ENCODE peak calls at places on chromosome 11, in ten cellular contexts. One of them, this sample, is unnamed.

GRCh38 chr11:64851831-64852337 is 7.4 kb upstream of the CDC42BPG start:
- DNase-seq in brain microvascular endothelial cell: no peak
- DNase-seq in cardiac muscle cell: no peak
- DNase-seq in upper lobe of left lung: no peak
- DNase-seq in astrocyte: no peak
- DNase-seq in suprapubic skin: no peak
- DNase-seq in AG09309: no peak
- DNase-seq in dorsolateral prefrontal cortex: no peak
- DNase-seq in spleen: no peak
- DNase-seq in IMR-90: no peak
- DNase-seq in this sample: no peak

GRCh38 chr11:581752-582151 is 5.5 kb downstream of the PHRF1 start:
- DNase-seq in brain microvascular endothelial cell: no peak
- DNase-seq in cardiac muscle cell: no peak
- DNase-seq in upper lobe of left lung: peak
- DNase-seq in astrocyte: no peak
- DNase-seq in suprapubic skin: no peak
- DNase-seq in AG09309: no peak
- DNase-seq in dorsolateral prefrontal cortex: peak
- DNase-seq in spleen: no peak
- DNase-seq in IMR-90: no peak
- DNase-seq in this sample: no peak

GRCh38 chr11:65872555-65873279 is at the start of gene EFEMP2:
- DNase-seq in brain microvascular endothelial cell: no peak
- DNase-seq in cardiac muscle cell: peak
- DNase-seq in upper lobe of left lung: peak
- DNase-seq in astrocyte: no peak
- DNase-seq in suprapubic skin: no peak
- DNase-seq in AG09309: no peak
- DNase-seq in dorsolateral prefrontal cortex: peak
- DNase-seq in spleen: peak
- DNase-seq in IMR-90: no peak
- DNase-seq in this sample: peak

GRCh38 chr11:199782-200181 is 6.9 kb downstream of the SCGB1C1 start:
- DNase-seq in brain microvascular endothelial cell: no peak
- DNase-seq in cardiac muscle cell: no peak
- DNase-seq in upper lobe of left lung: no peak
- DNase-seq in astrocyte: no peak
- DNase-seq in suprapubic skin: peak
- DNase-seq in AG09309: no peak
- DNase-seq in dorsolateral prefrontal cortex: no peak
- DNase-seq in spleen: peak
- DNase-seq in IMR-90: no peak
- DNase-seq in this sample: no peak

GRCh38 chr11:126561327-126561893 is 205.9 kb downstream of the ST3GAL4 start:
- DNase-seq in brain microvascular endothelial cell: peak
- DNase-seq in cardiac muscle cell: peak
- DNase-seq in upper lobe of left lung: no peak
- DNase-seq in astrocyte: peak
- DNase-seq in suprapubic skin: no peak
- DNase-seq in AG09309: no peak
- DNase-seq in dorsolateral prefrontal cortex: no peak
- DNase-seq in spleen: no peak
- DNase-seq in IMR-90: peak
- DNase-seq in this sample: peak

GRCh38 chr11:77879218-77879617 is 58.3 kb downstream of the AAMDC start:
- DNase-seq in brain microvascular endothelial cell: no peak
- DNase-seq in cardiac muscle cell: no peak
- DNase-seq in upper lobe of left lung: no peak
- DNase-seq in astrocyte: no peak
- DNase-seq in suprapubic skin: no peak
- DNase-seq in AG09309: no peak
- DNase-seq in dorsolateral prefrontal cortex: no peak
- DNase-seq in spleen: no peak
- DNase-seq in IMR-90: peak
- DNase-seq in this sample: peak

GRCh38 chr11:75289919-75290318 is 49.3 kb downstream of the TPBGL start:
- DNase-seq in brain microvascular endothelial cell: no peak
- DNase-seq in cardiac muscle cell: no peak
- DNase-seq in upper lobe of left lung: no peak
- DNase-seq in astrocyte: no peak
- DNase-seq in suprapubic skin: no peak
- DNase-seq in AG09309: no peak
- DNase-seq in dorsolateral prefrontal cortex: no peak
- DNase-seq in spleen: no peak
- DNase-seq in IMR-90: no peak
- DNase-seq in this sample: no peak

GRCh38 chr11:4610258-4610935 is 2.4 kb upstream of the TRIM68 start:
- DNase-seq in brain microvascular endothelial cell: no peak
- DNase-seq in cardiac muscle cell: no peak
- DNase-seq in upper lobe of left lung: no peak
- DNase-seq in astrocyte: no peak
- DNase-seq in suprapubic skin: no peak
- DNase-seq in AG09309: no peak
- DNase-seq in dorsolateral prefrontal cortex: no peak
- DNase-seq in spleen: no peak
- DNase-seq in IMR-90: peak
- DNase-seq in this sample: peak

GRCh38 chr11:111231836-111232235 is 13.7 kb upstream of the POU2AF2 start:
- DNase-seq in brain microvascular endothelial cell: no peak
- DNase-seq in cardiac muscle cell: peak
- DNase-seq in upper lobe of left lung: no peak
- DNase-seq in astrocyte: no peak
- DNase-seq in suprapubic skin: no peak
- DNase-seq in AG09309: no peak
- DNase-seq in dorsolateral prefrontal cortex: no peak
- DNase-seq in spleen: no peak
- DNase-seq in IMR-90: peak
- DNase-seq in this sample: peak

DNA sequence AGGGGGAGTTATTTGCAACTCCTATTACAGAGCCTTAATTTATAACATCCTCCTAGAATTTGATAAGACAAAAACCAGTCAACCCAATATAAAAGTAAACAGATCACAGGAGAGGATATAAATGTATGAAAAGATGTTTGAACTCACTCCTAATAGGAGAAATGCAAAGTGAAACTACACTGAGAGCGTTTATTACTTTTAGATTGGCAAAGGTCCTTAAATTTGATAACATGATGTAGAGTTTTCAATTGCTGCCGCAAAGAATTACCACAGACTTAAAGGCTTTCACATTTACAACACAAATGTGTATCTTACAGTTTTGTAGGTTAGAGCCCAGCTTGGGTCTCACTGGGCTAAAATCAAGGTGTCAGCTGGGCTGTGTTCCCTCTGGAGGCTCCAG is 9.2 kb upstream of the POU2AF2 start:
- DNase-seq in brain microvascular endothelial cell: no peak
- DNase-seq in cardiac muscle cell: no peak
- DNase-seq in upper lobe of left lung: no peak
- DNase-seq in astrocyte: no peak
- DNase-seq in suprapubic skin: no peak
- DNase-seq in AG09309: no peak
- DNase-seq in dorsolateral prefrontal cortex: no peak
- DNase-seq in spleen: no peak
- DNase-seq in IMR-90: peak
- DNase-seq in this sample: no peak
- H3K4me3 ChIP-seq in brain microvascular endothelial cell: no peak
- H3K4me3 ChIP-seq in cardiac muscle cell: no peak
- H3K4me3 ChIP-seq in upper lobe of left lung: no peak
- H3K4me3 ChIP-seq in astrocyte: no peak
- H3K4me3 ChIP-seq in suprapubic skin: no peak
- H3K4me3 ChIP-seq in AG09309: no peak
- H3K4me3 ChIP-seq in dorsolateral prefrontal cortex: no peak
- H3K4me3 ChIP-seq in spleen: no peak
- H3K4me3 ChIP-seq in IMR-90: no peak
- H3K4me3 ChIP-seq in this sample: no peak

GRCh38 chr11:95495722-95496121 is 264.7 kb upstream of the SESN3 start:
- DNase-seq in brain microvascular endothelial cell: no peak
- DNase-seq in cardiac muscle cell: no peak
- DNase-seq in upper lobe of left lung: no peak
- DNase-seq in astrocyte: no peak
- DNase-seq in suprapubic skin: no peak
- DNase-seq in AG09309: no peak
- DNase-seq in dorsolateral prefrontal cortex: no peak
- DNase-seq in spleen: no peak
- DNase-seq in IMR-90: no peak
- DNase-seq in this sample: no peak

GRCh38 chr11:95494167-95494566 is 263.2 kb upstream of the SESN3 start:
- DNase-seq in brain microvascular endothelial cell: no peak
- DNase-seq in cardiac muscle cell: no peak
- DNase-seq in upper lobe of left lung: no peak
- DNase-seq in astrocyte: no peak
- DNase-seq in suprapubic skin: no peak
- DNase-seq in AG09309: no peak
- DNase-seq in dorsolateral prefrontal cortex: no peak
- DNase-seq in spleen: no peak
- DNase-seq in IMR-90: no peak
- DNase-seq in this sample: no peak

GRCh38 chr11:95498731-95499396 is 267.9 kb upstream of the SESN3 start:
- DNase-seq in brain microvascular endothelial cell: no peak
- DNase-seq in cardiac muscle cell: no peak
- DNase-seq in upper lobe of left lung: no peak
- DNase-seq in astrocyte: no peak
- DNase-seq in suprapubic skin: no peak
- DNase-seq in AG09309: no peak
- DNase-seq in dorsolateral prefrontal cortex: no peak
- DNase-seq in spleen: no peak
- DNase-seq in IMR-90: no peak
- DNase-seq in this sample: no peak

GRCh38 chr11:95490625-95491024 is 259.6 kb upstream of the SESN3 start:
- DNase-seq in brain microvascular endothelial cell: no peak
- DNase-seq in cardiac muscle cell: no peak
- DNase-seq in upper lobe of left lung: no peak
- DNase-seq in astrocyte: no peak
- DNase-seq in suprapubic skin: no peak
- DNase-seq in AG09309: no peak
- DNase-seq in dorsolateral prefrontal cortex: no peak
- DNase-seq in spleen: no peak
- DNase-seq in IMR-90: no peak
- DNase-seq in this sample: no peak

GRCh38 chr11:95494856-95495255 is 263.9 kb upstream of the SESN3 start:
- DNase-seq in brain microvascular endothelial cell: no peak
- DNase-seq in cardiac muscle cell: no peak
- DNase-seq in upper lobe of left lung: no peak
- DNase-seq in astrocyte: no peak
- DNase-seq in suprapubic skin: no peak
- DNase-seq in AG09309: no peak
- DNase-seq in dorsolateral prefrontal cortex: no peak
- DNase-seq in spleen: no peak
- DNase-seq in IMR-90: no peak
- DNase-seq in this sample: no peak
- TF ChIP-seq CTCF in brain microvascular endothelial cell: no peak
- TF ChIP-seq CTCF in cardiac muscle cell: no peak
- TF ChIP-seq CTCF in upper lobe of left lung: no peak
- TF ChIP-seq CTCF in astrocyte: no peak
- TF ChIP-seq CTCF in suprapubic skin: no peak
- TF ChIP-seq CTCF in AG09309: no peak
- TF ChIP-seq CTCF in dorsolateral prefrontal cortex: no peak
- TF ChIP-seq CTCF in spleen: no peak
- TF ChIP-seq CTCF in IMR-90: no peak
- TF ChIP-seq CTCF in this sample: no peak

GRCh38 chr11:19711911-19712280 is 741 bp upstream of the NAV2 start:
- DNase-seq in brain microvascular endothelial cell: no peak
- DNase-seq in cardiac muscle cell: no peak
- DNase-seq in upper lobe of left lung: no peak
- DNase-seq in astrocyte: no peak
- DNase-seq in suprapubic skin: peak
- DNase-seq in AG09309: no peak
- DNase-seq in dorsolateral prefrontal cortex: no peak
- DNase-seq in spleen: no peak
- DNase-seq in IMR-90: no peak
- DNase-seq in this sample: no peak

GRCh38 chr11:19714387-19715363 is 2.0 kb downstream of the NAV2 start:
- DNase-seq in brain microvascular endothelial cell: peak
- DNase-seq in cardiac muscle cell: peak
- DNase-seq in upper lobe of left lung: peak
- DNase-seq in astrocyte: peak
- DNase-seq in suprapubic skin: peak
- DNase-seq in AG09309: no peak
- DNase-seq in dorsolateral prefrontal cortex: no peak
- DNase-seq in spleen: no peak
- DNase-seq in IMR-90: peak
- DNase-seq in this sample: peak

GRCh38 chr11:19712281-19713220 is at the start of gene NAV2:
- DNase-seq in brain microvascular endothelial cell: peak
- DNase-seq in cardiac muscle cell: peak
- DNase-seq in upper lobe of left lung: peak
- DNase-seq in astrocyte: peak
- DNase-seq in suprapubic skin: peak
- DNase-seq in AG09309: peak
- DNase-seq in dorsolateral prefrontal cortex: peak
- DNase-seq in spleen: peak
- DNase-seq in IMR-90: peak
- DNase-seq in this sample: peak

GRCh38 chr11:19714093-19714386 is 1.4 kb downstream of the NAV2 start:
- DNase-seq in brain microvascular endothelial cell: peak
- DNase-seq in cardiac muscle cell: no peak
- DNase-seq in upper lobe of left lung: peak
- DNase-seq in astrocyte: no peak
- DNase-seq in suprapubic skin: no peak
- DNase-seq in AG09309: no peak
- DNase-seq in dorsolateral prefrontal cortex: no peak
- DNase-seq in spleen: no peak
- DNase-seq in IMR-90: peak
- DNase-seq in this sample: no peak

DNA sequence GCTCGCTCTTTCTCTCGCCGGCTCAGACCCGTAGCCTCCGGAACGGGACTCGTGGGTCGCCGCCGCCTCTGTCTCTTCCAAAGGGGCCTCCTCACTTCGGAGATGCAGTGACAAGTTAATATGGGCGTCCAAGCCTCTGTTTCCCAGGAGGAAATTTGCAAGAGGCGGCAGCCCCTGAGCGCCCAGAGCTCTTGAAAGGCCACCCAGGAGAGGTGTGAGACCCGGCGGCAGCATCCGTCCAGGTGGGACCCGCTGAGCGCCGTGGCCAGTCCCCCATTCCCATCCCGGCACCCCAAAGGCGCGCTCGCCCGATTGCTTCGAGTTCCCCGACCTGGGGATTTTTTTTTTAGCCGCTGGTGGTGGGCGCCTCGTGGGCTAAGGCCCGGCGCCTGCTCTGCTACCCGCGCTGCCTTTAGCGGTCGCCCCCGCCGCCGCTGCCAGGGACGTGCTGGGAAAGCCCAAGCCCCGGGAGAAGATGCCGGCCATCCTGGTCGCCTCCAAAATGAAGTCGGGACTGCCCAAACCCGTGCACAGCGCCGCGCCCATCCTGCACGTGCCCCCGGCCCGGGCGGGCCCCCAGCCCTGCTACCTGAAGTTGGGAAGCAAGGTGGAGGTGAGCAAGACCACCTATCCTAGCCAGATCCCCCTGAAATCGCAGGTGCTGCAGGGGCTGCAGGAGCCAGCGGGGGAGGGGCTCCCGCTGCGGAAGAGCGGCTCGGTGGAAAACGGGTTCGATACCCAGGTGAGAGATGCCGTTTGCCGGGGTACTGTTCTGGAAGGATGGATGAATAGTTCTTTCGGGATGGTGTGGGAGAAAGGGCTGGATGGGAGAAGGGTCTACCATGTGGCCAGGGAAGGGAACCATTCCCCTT is 820 bp downstream of the NAV2 start:
- DNase-seq in brain microvascular endothelial cell: peak
- DNase-seq in cardiac muscle cell: peak
- DNase-seq in upper lobe of left lung: peak
- DNase-seq in astrocyte: no peak
- DNase-seq in suprapubic skin: peak
- DNase-seq in AG09309: no peak
- DNase-seq in dorsolateral prefrontal cortex: no peak
- DNase-seq in spleen: peak
- DNase-seq in IMR-90: no peak
- DNase-seq in this sample: no peak
- H3K4me3 ChIP-seq in brain microvascular endothelial cell: peak
- H3K4me3 ChIP-seq in cardiac muscle cell: peak
- H3K4me3 ChIP-seq in upper lobe of left lung: peak
- H3K4me3 ChIP-seq in astrocyte: peak
- H3K4me3 ChIP-seq in suprapubic skin: peak
- H3K4me3 ChIP-seq in AG09309: peak
- H3K4me3 ChIP-seq in dorsolateral prefrontal cortex: peak
- H3K4me3 ChIP-seq in spleen: peak
- H3K4me3 ChIP-seq in IMR-90: peak
- H3K4me3 ChIP-seq in this sample: peak

GRCh38 chr11:1854132-1854948 is 1.5 kb downstream of the LSP1 start:
- DNase-seq in brain microvascular endothelial cell: no peak
- DNase-seq in cardiac muscle cell: no peak
- DNase-seq in upper lobe of left lung: peak
- DNase-seq in astrocyte: no peak
- DNase-seq in suprapubic skin: no peak
- DNase-seq in AG09309: no peak
- DNase-seq in dorsolateral prefrontal cortex: no peak
- DNase-seq in spleen: peak
- DNase-seq in IMR-90: no peak
- DNase-seq in this sample: no peak

GRCh38 chr11:1856306-1857005 is 3.6 kb downstream of the LSP1 start:
- DNase-seq in brain microvascular endothelial cell: no peak
- DNase-seq in cardiac muscle cell: no peak
- DNase-seq in upper lobe of left lung: peak
- DNase-seq in astrocyte: no peak
- DNase-seq in suprapubic skin: no peak
- DNase-seq in AG09309: no peak
- DNase-seq in dorsolateral prefrontal cortex: no peak
- DNase-seq in spleen: peak
- DNase-seq in IMR-90: no peak
- DNase-seq in this sample: no peak

GRCh38 chr11:1853376-1854131 is 670 bp downstream of the LSP1 start:
- DNase-seq in brain microvascular endothelial cell: no peak
- DNase-seq in cardiac muscle cell: no peak
- DNase-seq in upper lobe of left lung: peak
- DNase-seq in astrocyte: no peak
- DNase-seq in suprapubic skin: no peak
- DNase-seq in AG09309: no peak
- DNase-seq in dorsolateral prefrontal cortex: no peak
- DNase-seq in spleen: peak
- DNase-seq in IMR-90: no peak
- DNase-seq in this sample: no peak

GRCh38 chr11:1855886-1856265 is 3.0 kb downstream of the LSP1 start:
- DNase-seq in brain microvascular endothelial cell: no peak
- DNase-seq in cardiac muscle cell: no peak
- DNase-seq in upper lobe of left lung: peak
- DNase-seq in astrocyte: no peak
- DNase-seq in suprapubic skin: no peak
- DNase-seq in AG09309: no peak
- DNase-seq in dorsolateral prefrontal cortex: no peak
- DNase-seq in spleen: peak
- DNase-seq in IMR-90: no peak
- DNase-seq in this sample: no peak

GRCh38 chr11:1854949-1855885 is 2.3 kb downstream of the LSP1 start:
- DNase-seq in brain microvascular endothelial cell: no peak
- DNase-seq in cardiac muscle cell: no peak
- DNase-seq in upper lobe of left lung: peak
- DNase-seq in astrocyte: no peak
- DNase-seq in suprapubic skin: no peak
- DNase-seq in AG09309: no peak
- DNase-seq in dorsolateral prefrontal cortex: no peak
- DNase-seq in spleen: peak
- DNase-seq in IMR-90: no peak
- DNase-seq in this sample: no peak
- TF ChIP-seq CTCF in brain microvascular endothelial cell: no peak
- TF ChIP-seq CTCF in cardiac muscle cell: no peak
- TF ChIP-seq CTCF in upper lobe of left lung: no peak
- TF ChIP-seq CTCF in astrocyte: no peak
- TF ChIP-seq CTCF in suprapubic skin: no peak
- TF ChIP-seq CTCF in AG09309: no peak
- TF ChIP-seq CTCF in dorsolateral prefrontal cortex: no peak
- TF ChIP-seq CTCF in spleen: no peak
- TF ChIP-seq CTCF in IMR-90: no peak
- TF ChIP-seq CTCF in this sample: no peak